ENCODE peak calls at places on chromosomes 2 and 18, in eight cellular contexts. N, E, K, H, I, A, T and M are unnamed samples.

GRCh38 chr2:162257416-162257815 is 14.2 kb upstream of the FAP start:
- DNase-seq in N (no peak), K (no peak), E (no peak), T (no peak), A (peak), H (no peak), I (no peak), M (no peak)

GRCh38 chr18:23468753-23469459 is 15.8 kb downstream of the RIOK3 start:
- DNase-seq in I (no peak), K (no peak), E (no peak), N (no peak), T (no peak), A (no peak), H (no peak), M (no peak)

GRCh38 chr18:42611134-42611533 is 504.4 kb downstream of the RIT2 start:
- DNase-seq in H (no peak), K (peak), E (no peak), N (no peak), I (no peak), T (no peak), A (no peak), M (no peak)

GRCh38 chr2:176554107-176555048 is 285.1 kb downstream of the MTX2 start:
- DNase-seq in K (peak), E (peak), H (peak), N (peak), A (peak), T (peak), I (peak), M (peak)

GRCh38 chr18:37563810-37564511 is 1.6 kb downstream of the CELF4 start:
- DNase-seq in I (no peak), K (no peak), H (no peak), E (no peak), T (no peak), A (no peak), N (no peak), M (no peak)

GRCh38 chr2:240513544-240514287 is 44.1 kb downstream of the ANKMY1 start:
- DNase-seq in A (peak), T (peak), I (peak), E (peak), H (peak), N (peak), K (peak), M (peak)

GRCh38 chr2:201349601-201350000 is 7.5 kb downstream of the FLACC1 start:
- DNase-seq in H (no peak), T (no peak), E (no peak), A (no peak), K (no peak), I (no peak), N (no peak), M (no peak)

GRCh38 chr2:37916512-37917082 is 8.5 kb upstream of the RMDN2 start:
- DNase-seq in A (peak), N (peak), T (no peak), I (no peak), E (no peak), H (no peak), K (no peak), M (no peak)

GRCh38 chr2:20656561-20656960 is 5.7 kb upstream of the HS1BP3 start:
- DNase-seq in H (no peak), E (no peak), A (no peak), K (no peak), T (no peak), N (no peak), I (no peak), M (no peak)

GRCh38 chr2:143877056-143877455 is 642.9 kb downstream of the ZEB2 start:
- DNase-seq in K (no peak), I (no peak), T (no peak), N (no peak), H (no peak), E (no peak), A (no peak), M (no peak)

GRCh38 chr2:203498161-203498560 is 36.9 kb downstream of the RAPH1 start:
- DNase-seq in E (no peak), I (peak), H (no peak), N (peak), K (peak), T (no peak), A (peak), M (no peak)

GRCh38 chr18:79912409-79912991 is 39.0 kb downstream of the SLC66A2 start:
- DNase-seq in T (no peak), N (peak), H (peak), A (no peak), I (no peak), E (no peak), K (no peak), M (no peak)

GRCh38 chr2:18626958-18627650 is 37.7 kb upstream of the NT5C1B start:
- DNase-seq in I (no peak), A (no peak), N (no peak), K (no peak), T (no peak), E (no peak), H (no peak), M (no peak)

GRCh38 chr18:23519725-23520124 is 16.4 kb downstream of the RMC1 start:
- DNase-seq in N (no peak), H (no peak), A (peak), I (no peak), T (no peak), E (no peak), K (no peak), M (no peak)

GRCh38 chr2:68320118-68320641 is 431 bp upstream of the CNRIP1 start:
- DNase-seq in E (no peak), T (no peak), A (no peak), I (peak), N (peak), K (peak), H (no peak), M (no peak)

GRCh38 chr2:68857855-68858456 is 13.2 kb downstream of the BMP10 start:
- DNase-seq in H (no peak), K (no peak), E (no peak), T (peak), I (no peak), A (peak), N (no peak), M (no peak)

GRCh38 chr2:217655656-217656055 is 347.1 kb downstream of the TNS1 start:
- DNase-seq in N (no peak), K (no peak), T (no peak), E (no peak), I (no peak), A (no peak), H (no peak), M (no peak)

GRCh38 chr2:159090514-159091201 is 122.2 kb downstream of the TANC1 start:
- DNase-seq in A (peak), I (no peak), T (no peak), K (no peak), E (no peak), N (no peak), H (no peak), M (no peak)

GRCh38 chr2:163198972-163199371 is 360.4 kb upstream of the KCNH7 start:
- DNase-seq in A (no peak), K (no peak), T (no peak), I (no peak), E (no peak), H (no peak), N (no peak), M (no peak)

GRCh38 chr2:130759906-130760753 is 4.8 kb downstream of the AMER3 start:
- DNase-seq in E (no peak), N (no peak), T (no peak), H (no peak), A (no peak), K (no peak), I (peak), M (no peak)

GRCh38 chr2:239947361-239948045 is 77.6 kb downstream of the NDUFA10 start:
- DNase-seq in I (no peak), E (no peak), T (no peak), H (no peak), A (no peak), K (no peak), N (no peak), M (no peak)

GRCh38 chr2:42128731-42129486 is 40.2 kb upstream of the EML4 start:
- DNase-seq in K (peak), N (peak), A (peak), T (no peak), E (peak), H (no peak), I (no peak), M (no peak)

GRCh38 chr2:191245869-191246531 is 796 bp downstream of the MYO1B start:
- DNase-seq in I (peak), N (peak), E (no peak), K (peak), H (peak), T (no peak), A (peak), M (no peak)

GRCh38 chr2:212537311-212538155 is 1.1 kb downstream of the ERBB4 start:
- DNase-seq in I (no peak), H (peak), A (no peak), T (no peak), K (peak), E (no peak), N (peak), M (no peak)

GRCh38 chr18:46302866-46303485 is 198.8 kb downstream of the HAUS1 start:
- DNase-seq in T (no peak), E (no peak), A (no peak), N (no peak), K (no peak), H (no peak), I (no peak), M (no peak)

GRCh38 chr2:216911886-216912285 is 52.0 kb upstream of the TNP1 start:
- DNase-seq in E (no peak), K (no peak), A (peak), I (peak), N (no peak), T (no peak), H (no peak), M (no peak)

GRCh38 chr2:137845422-137845821 is 118.9 kb upstream of the HNMT start:
- DNase-seq in A (no peak), H (no peak), I (no peak), T (no peak), K (no peak), E (no peak), N (no peak), M (no peak)

GRCh38 chr2:173989160-173989885 is 24.1 kb upstream of the SP3 start:
- DNase-seq in T (no peak), H (no peak), K (no peak), A (no peak), E (no peak), I (no peak), N (no peak), M (no peak)

GRCh38 chr2:142425551-142425950 is 294.7 kb upstream of the LRP1B start:
- DNase-seq in E (no peak), K (no peak), A (no peak), T (no peak), N (no peak), H (no peak), I (no peak), M (no peak)

GRCh38 chr2:48674933-48675332 is 57.3 kb downstream of the GTF2A1L start:
- DNase-seq in A (no peak), E (no peak), K (no peak), N (no peak), I (no peak), T (no peak), H (no peak), M (no peak)

GRCh38 chr2:147696426-147696825 is 148.4 kb upstream of the ACVR2A start:
- DNase-seq in E (no peak), T (no peak), I (no peak), K (no peak), A (no peak), N (no peak), H (no peak), M (no peak)

GRCh38 chr2:60961457-60961856 is 56.1 kb upstream of the PEX13 start:
- DNase-seq in H (no peak), N (peak), A (peak), E (no peak), T (no peak), I (no peak), K (no peak), M (no peak)

GRCh38 chr18:2964349-2965010 is 48.5 kb downstream of the LPIN2 start:
- DNase-seq in A (no peak), E (no peak), H (no peak), N (no peak), I (no peak), T (no peak), K (no peak), M (no peak)

GRCh38 chr2:62938126-62938525 is 112.5 kb upstream of the OTX1 start:
- DNase-seq in N (no peak), K (no peak), E (no peak), I (no peak), T (no peak), A (peak), H (no peak), M (no peak)

GRCh38 chr18:25062720-25063119 is 289.2 kb downstream of the ZNF521 start:
- DNase-seq in T (no peak), A (no peak), I (peak), E (peak), H (no peak), K (peak), N (no peak), M (no peak)